ENCODE peak calls at places on chromosomes 11 and 22, in four cellular contexts. Y is NCI-H2029 treated with DMSO at 0.1 percent for 48 hours; O is cardiac muscle cell; K is stimulated activated CD4-positive, alpha-beta T cell treated with anti-CD3 and anti-CD28 coated beads, Interleukin-2, amount 100 ng/mL, for 48 hours. N is an unnamed sample.
A peak's percentile ranks its signal among the peaks of the same experiment; 100 is the strongest.

GRCh38 chr22:36304429-36304828 is 51.5 kb downstream of the APOL1 start:
- DNase-seq in Y (no peak), O (no peak), K (no peak), N (no peak)

GRCh38 chr11:82174610-82175009 is 559.1 kb downstream of the FAM181B start:
- DNase-seq in Y (no peak), O (no peak), K (no peak), N (no peak)

GRCh38 chr22:46057762-46058420 is 80.9 kb upstream of the WNT7B start:
- DNase-seq in Y (peak; percentile 62), O (peak; percentile 51), K (no peak), N (peak; percentile 59)

GRCh38 chr11:72234920-72235319 is 9.1 kb downstream of the PHOX2A start:
- DNase-seq in Y (no peak), O (no peak), K (no peak), N (no peak)

GRCh38 chr11:11446562-11446961 is 93.5 kb upstream of the CSNK2A3 start:
- DNase-seq in Y (no peak), O (no peak), K (no peak), N (no peak)

GRCh38 chr11:124605719-124606118 is 5.5 kb upstream of the PANX3 start:
- DNase-seq in Y (no peak), O (no peak), K (no peak), N (no peak)

GRCh38 chr11:116990061-116990473 is 108.2 kb downstream of the SIK3 start:
- DNase-seq in Y (no peak), O (peak; percentile 87), K (no peak), N (peak; percentile 96)

GRCh38 chr11:15897211-15897960 is 459.0 kb downstream of the SOX6 start:
- DNase-seq in Y (no peak), O (peak; percentile 66), K (no peak), N (peak; percentile 68)

GRCh38 chr11:134763030-134763388 is 351.0 kb upstream of the B3GAT1 start:
- DNase-seq in Y (no peak), O (no peak), K (no peak), N (no peak)

GRCh38 chr22:46971141-46971775 is 208.8 kb downstream of the TBC1D22A start:
- DNase-seq in Y (peak; percentile 48), O (peak; percentile 85), K (no peak), N (peak; percentile 12)

GRCh38 chr11:95794086-95794485 is 3.8 kb downstream of the CEP57 start:
- DNase-seq in Y (no peak), O (no peak), K (no peak), N (no peak)

GRCh38 chr11:125110506-125110905 is 920 bp downstream of the TMEM218 start:
- DNase-seq in Y (no peak), O (no peak), K (no peak), N (no peak)

GRCh38 chr11:746289-747175 is 732 bp upstream of the TALDO1 start:
- DNase-seq in Y (no peak), O (no peak), K (no peak), N (peak; percentile 22)

GRCh38 chr22:32810241-32811133 is 9.0 kb downstream of the TIMP3 start:
- DNase-seq in Y (no peak), O (peak; percentile 46), K (no peak), N (no peak)

GRCh38 chr11:46451759-46452158 is 60.2 kb upstream of the CHRM4 start:
- DNase-seq in Y (no peak), O (no peak), K (no peak), N (no peak)

GRCh38 chr11:119486016-119486415 is 63.0 kb upstream of the THY1 start:
- DNase-seq in Y (no peak), O (no peak), K (no peak), N (no peak)

GRCh38 chr11:43396617-43397016 is 37.9 kb downstream of the TTC17 start:
- DNase-seq in Y (no peak), O (no peak), K (no peak), N (no peak)

GRCh38 chr11:3947084-3947483 is 91.6 kb downstream of the STIM1 start:
- DNase-seq in Y (peak; percentile 14), O (peak; percentile 89), K (no peak), N (peak; percentile 62)

GRCh38 chr11:79466411-79466810 is 25.6 kb upstream of the TENM4 start:
- DNase-seq in Y (no peak), O (peak; percentile 50), K (no peak), N (peak; percentile 79)

GRCh38 chr11:2518112-2518982 is 73.5 kb downstream of the KCNQ1 start:
- DNase-seq in Y (no peak), O (no peak), K (no peak), N (no peak)

GRCh38 chr11:64369440-64370135 is 10.6 kb downstream of the RPS6KA4 start:
- DNase-seq in Y (no peak), O (no peak), K (no peak), N (no peak)

GRCh38 chr11:131748146-131749050 is 378.0 kb downstream of the NTM start:
- DNase-seq in Y (peak; percentile 0), O (peak; percentile 78), K (peak; percentile 17), N (peak; percentile 58)

GRCh38 chr11:43747130-43747802 is 66.7 kb downstream of the HSD17B12 start:
- DNase-seq in Y (no peak), O (no peak), K (no peak), N (no peak)

GRCh38 chr22:23251445-23252093 is 71.3 kb downstream of the BCR start:
- DNase-seq in Y (no peak), O (no peak), K (no peak), N (peak; percentile 15)

GRCh38 chr11:44229664-44230063 is 80.3 kb downstream of the ALX4 start:
- DNase-seq in Y (no peak), O (no peak), K (no peak), N (peak; percentile 59)

GRCh38 chr11:69075421-69076128 is 26.8 kb downstream of the TPCN2 start:
- DNase-seq in Y (no peak), O (peak; percentile 99), K (no peak), N (peak; percentile 100)

GRCh38 chr11:33461319-33461718 is 204.1 kb downstream of the HIPK3 start:
- DNase-seq in Y (no peak), O (no peak), K (no peak), N (no peak)

GRCh38 chr22:39327995-39328754 is 8.8 kb upstream of the RPL3 start:
- DNase-seq in Y (no peak), O (no peak), K (no peak), N (no peak)

GRCh38 chr22:23071163-23072034 is 1.1 kb downstream of the GNAZ start:
- DNase-seq in Y (no peak), O (no peak), K (no peak), N (no peak)

GRCh38 chr22:35995772-35996171 is 32.9 kb downstream of the RBFOX2 start:
- DNase-seq in Y (no peak), O (peak; percentile 97), K (no peak), N (peak; percentile 93)

GRCh38 chr11:33668468-33668825 is 32.2 kb downstream of the C11orf91 start:
- DNase-seq in Y (peak; percentile 45), O (no peak), K (no peak), N (peak; percentile 51)

GRCh38 chr11:95576149-95576851 is 213.3 kb downstream of the FAM76B start:
- DNase-seq in Y (no peak), O (no peak), K (no peak), N (no peak)

GRCh38 chr22:22144858-22145257 is 99.7 kb upstream of the VPREB1 start:
- DNase-seq in Y (no peak), O (no peak), K (no peak), N (no peak)

N was measured in astrocyte.